ENCODE peak calls at places on chromosomes 1 and 21, in six cellular contexts. W is Panc1, M is cardiac fibroblast, I is midbrain, E is RWPE1, U is neural crest cell. J is an unnamed sample.

GRCh38 chr1:183932412-183932811 is 105.1 kb downstream of the COLGALT2 start:
- DNase-seq in U (no peak), W (no peak), E (no peak), M (peak), I (peak), J (no peak)

GRCh38 chr1:113849072-113849471 is 22.4 kb downstream of the PTPN22 start:
- DNase-seq in I (no peak), U (no peak), M (no peak), W (no peak), E (no peak), J (no peak)

GRCh38 chr1:11654571-11655262 is at the start of gene FBXO44:
- DNase-seq in E (peak), W (no peak), U (no peak), M (no peak), I (peak), J (no peak)

GRCh38 chr1:219945795-219946194 is 17.4 kb upstream of the SLC30A10 start:
- DNase-seq in W (no peak), U (no peak), M (no peak), E (no peak), I (no peak), J (no peak)

GRCh38 chr1:246760426-246761347 is 36.5 kb downstream of the SCCPDH start:
- DNase-seq in E (no peak), W (no peak), M (no peak), I (no peak), U (no peak), J (no peak)

GRCh38 chr1:228837817-228838716 is 102.8 kb downstream of the RHOU start:
- DNase-seq in W (peak), M (peak), E (peak), U (no peak), I (no peak), J (no peak)

GRCh38 chr1:4081806-4082645 is 182.0 kb upstream of the C1orf174 start:
- DNase-seq in U (no peak), W (no peak), E (no peak), M (no peak), I (no peak), J (no peak)

GRCh38 chr1:168469690-168470089 is 74.1 kb downstream of the XCL2 start:
- DNase-seq in W (no peak), M (peak), I (no peak), E (no peak), U (no peak), J (no peak)

GRCh38 chr1:184945678-184946412 is 28.5 kb downstream of the NIBAN1 start:
- DNase-seq in I (peak), U (no peak), M (peak), W (no peak), E (no peak), J (no peak)

GRCh38 chr1:8902765-8903164 is 24.3 kb upstream of the ENO1 start:
- DNase-seq in I (no peak), M (peak), U (no peak), E (no peak), W (no peak), J (no peak)

GRCh38 chr1:5733596-5733995 is 258.6 kb downstream of the NPHP4 start:
- DNase-seq in E (no peak), I (no peak), U (no peak), M (no peak), W (no peak), J (no peak)

GRCh38 chr1:53715478-53715877 is 23.5 kb downstream of the GLIS1 start:
- DNase-seq in U (peak), E (no peak), M (peak), W (no peak), I (no peak), J (peak)

GRCh38 chr1:231053493-231054162 is 13.6 kb upstream of the FAM89A start:
- DNase-seq in M (peak), U (no peak), W (no peak), E (no peak), I (peak), J (no peak)

GRCh38 chr1:62437273-62437945 is 560 bp downstream of the USP1 start:
- DNase-seq in M (peak), I (peak), W (no peak), E (no peak), U (no peak), J (peak)

GRCh38 chr21:38831526-38832467 is 26.1 kb downstream of the ETS2 start:
- DNase-seq in W (no peak), I (no peak), U (no peak), E (peak), M (peak), J (no peak)

GRCh38 chr1:233654667-233655432 is 40.9 kb downstream of the KCNK1 start:
- DNase-seq in W (no peak), E (no peak), M (peak), I (no peak), U (no peak), J (no peak)

GRCh38 chr1:182626527-182626926 is 22.3 kb upstream of the RGS16 start:
- DNase-seq in I (no peak), W (no peak), U (no peak), E (no peak), M (no peak), J (no peak)

GRCh38 chr1:208888376-208888775 is 644.2 kb upstream of the PLXNA2 start:
- DNase-seq in I (no peak), M (peak), U (no peak), E (no peak), W (no peak), J (no peak)

GRCh38 chr1:178101266-178101630 is 7.3 kb downstream of the RASAL2 start:
- DNase-seq in M (peak), I (no peak), W (no peak), E (no peak), U (no peak), J (no peak)

GRCh38 chr1:246753670-246754535 is 29.7 kb downstream of the SCCPDH start:
- DNase-seq in U (peak), I (peak), M (peak), E (peak), W (peak), J (peak)

GRCh38 chr1:40014253-40014706 is 26.2 kb upstream of the CAP1 start:
- DNase-seq in I (no peak), M (no peak), E (no peak), W (no peak), U (no peak), J (no peak)

GRCh38 chr1:229699613-229700242 is 73.7 kb downstream of the URB2 start:
- DNase-seq in I (no peak), E (no peak), U (no peak), W (no peak), M (peak), J (no peak)

GRCh38 chr1:228089520-228090380 is 7.2 kb downstream of the ARF1 start:
- DNase-seq in M (no peak), I (no peak), U (no peak), E (no peak), W (no peak), J (no peak)

GRCh38 chr21:42674351-42674940 is 21.0 kb downstream of the PDE9A start:
- DNase-seq in U (peak), M (peak), I (no peak), E (no peak), W (no peak), J (no peak)

GRCh38 chr21:41681336-41681801 is 85.5 kb downstream of the RIPK4 start:
- DNase-seq in I (no peak), E (no peak), M (no peak), U (no peak), W (no peak), J (no peak)

GRCh38 chr1:147072371-147073061 is 99.8 kb downstream of the PRKAB2 start:
- DNase-seq in M (no peak), U (no peak), W (no peak), E (no peak), I (peak), J (no peak)

GRCh38 chr1:78047631-78048030 is 1.9 kb downstream of the GIPC2 start:
- DNase-seq in I (no peak), M (no peak), E (no peak), W (no peak), U (no peak), J (no peak)

GRCh38 chr21:28444131-28444530 is 548.5 kb downstream of the LTN1 start:
- DNase-seq in M (peak), U (no peak), I (no peak), W (no peak), E (no peak), J (no peak)

J was measured in NT2/D1.